ENCODE peak calls at places on chromosomes 6 and 20, in five cellular contexts. N is HepG2, A is GM12878, J is SK-N-SH, W is K562. O is an unnamed sample.

GRCh38 chr6:11491998-11492397 is 45.6 kb upstream of the TMEM170B start:
- DNase-seq in N (no peak), A (no peak), J (no peak), W (no peak), O (no peak)

GRCh38 chr6:67653561-67653960 is 981.5 kb upstream of the ADGRB3 start:
- DNase-seq in N (no peak), A (no peak), J (no peak), W (no peak), O (no peak)

GRCh38 chr6:125945378-125946141 is 11.0 kb upstream of the HINT3 start:
- DNase-seq in N (peak), A (no peak), J (no peak), W (no peak), O (no peak)

GRCh38 chr6:113317870-113318269 is 539.3 kb upstream of the MARCKS start:
- DNase-seq in N (no peak), A (no peak), J (no peak), W (no peak), O (no peak)

GRCh38 chr6:35602133-35602946 is 86.4 kb downstream of the FKBP5 start:
- DNase-seq in N (peak), A (no peak), J (peak), W (no peak), O (no peak)

GRCh38 chr6:162249907-162250642 is 477.5 kb downstream of the PRKN start:
- DNase-seq in N (peak), A (no peak), J (no peak), W (no peak), O (no peak)

GRCh38 chr6:18693923-18694322 is 306.8 kb downstream of the RNF144B start:
- DNase-seq in N (no peak), A (no peak), J (no peak), W (no peak), O (no peak)

GRCh38 chr6:81787313-81788068 is 35.0 kb upstream of the TENT5A start:
- DNase-seq in N (peak), A (no peak), J (no peak), W (no peak), O (no peak)

GRCh38 chr20:20694591-20694990 is 17.9 kb downstream of the RALGAPA2 start:
- DNase-seq in N (no peak), A (no peak), J (no peak), W (no peak), O (no peak)

GRCh38 chr6:148306287-148306686 is 36.4 kb upstream of the SASH1 start:
- DNase-seq in N (no peak), A (no peak), J (no peak), W (no peak), O (no peak)

GRCh38 chr6:161169060-161169459 is 104.8 kb downstream of the AGPAT4 start:
- DNase-seq in N (no peak), A (no peak), J (no peak), W (no peak), O (no peak)

GRCh38 chr6:107115695-107116327 is 496 bp upstream of the BEND3 start:
- DNase-seq in N (peak), A (no peak), J (peak), W (peak), O (peak)

GRCh38 chr20:23583526-23583925 is 15.2 kb upstream of the CST9L start:
- DNase-seq in N (no peak), A (no peak), J (no peak), W (no peak), O (no peak)

GRCh38 chr6:135887069-135887468 is 35.6 kb downstream of the PDE7B start:
- DNase-seq in N (peak), A (no peak), J (no peak), W (no peak), O (no peak)

GRCh38 chr6:27146706-27147507 is 100.6 kb upstream of the PRSS16 start:
- DNase-seq in N (peak), A (peak), J (peak), W (peak), O (peak)

GRCh38 chr6:55958790-55959189 is 83.4 kb upstream of the BMP5 start:
- DNase-seq in N (no peak), A (no peak), J (peak), W (no peak), O (no peak)

GRCh38 chr20:63498950-63499332 is at the start of gene EEF1A2:
- DNase-seq in N (no peak), A (no peak), J (peak), W (peak), O (peak)

GRCh38 chr6:134447423-134447822 is 129.5 kb upstream of the SGK1 start:
- DNase-seq in N (no peak), A (no peak), J (no peak), W (no peak), O (no peak)

GRCh38 chr6:7235712-7236311 is 77.2 kb downstream of the SSR1 start:
- DNase-seq in N (no peak), A (no peak), J (no peak), W (no peak), O (no peak)

GRCh38 chr20:63330940-63331339 is 30.2 kb downstream of the CHRNA4 start:
- DNase-seq in N (no peak), A (no peak), J (no peak), W (no peak), O (no peak)

GRCh38 chr6:47788498-47788884 is 6.7 kb downstream of the OPN5 start:
- DNase-seq in N (no peak), A (no peak), J (no peak), W (no peak), O (no peak)

GRCh38 chr20:21607971-21608735 is 94.3 kb upstream of the NKX2-2 start:
- DNase-seq in N (no peak), A (no peak), J (peak), W (no peak), O (no peak)

GRCh38 chr6:129536271-129536670 is 173.7 kb downstream of the ARHGAP18 start:
- DNase-seq in N (no peak), A (no peak), J (no peak), W (no peak), O (no peak)

GRCh38 chr6:12545837-12546658 is 170.5 kb upstream of the PHACTR1 start:
- DNase-seq in N (no peak), A (no peak), J (no peak), W (no peak), O (no peak)

GRCh38 chr20:50913976-50914375 is 17.3 kb downstream of the ADNP start:
- DNase-seq in N (no peak), A (no peak), J (no peak), W (peak), O (no peak)

DNA sequence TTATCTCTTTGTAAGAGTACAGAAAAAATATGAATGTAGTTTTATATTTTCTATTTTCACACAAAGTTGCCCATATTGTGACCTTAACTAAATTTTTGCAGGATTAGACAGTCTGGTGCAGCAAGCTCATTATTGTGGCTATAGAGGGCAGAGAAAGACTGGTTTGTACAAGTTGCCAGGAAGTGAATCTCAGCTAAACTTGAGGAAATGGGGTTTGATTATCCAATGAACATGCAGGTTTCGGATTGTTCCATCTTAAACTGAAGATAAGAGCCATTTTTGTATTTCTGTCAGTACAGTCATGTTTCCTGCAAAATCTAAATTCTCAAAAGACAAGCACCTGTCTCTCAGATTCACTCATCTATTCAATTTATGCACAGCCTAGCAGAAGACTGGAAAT is 390.9 kb downstream of the MMUT start:
- DNase-seq in N (no peak), A (no peak), J (no peak), W (no peak), O (no peak)
- TF ChIP-seq FOXM1 in N (no peak), A (no peak), J (no peak), W (no peak), O (no peak)

DNA sequence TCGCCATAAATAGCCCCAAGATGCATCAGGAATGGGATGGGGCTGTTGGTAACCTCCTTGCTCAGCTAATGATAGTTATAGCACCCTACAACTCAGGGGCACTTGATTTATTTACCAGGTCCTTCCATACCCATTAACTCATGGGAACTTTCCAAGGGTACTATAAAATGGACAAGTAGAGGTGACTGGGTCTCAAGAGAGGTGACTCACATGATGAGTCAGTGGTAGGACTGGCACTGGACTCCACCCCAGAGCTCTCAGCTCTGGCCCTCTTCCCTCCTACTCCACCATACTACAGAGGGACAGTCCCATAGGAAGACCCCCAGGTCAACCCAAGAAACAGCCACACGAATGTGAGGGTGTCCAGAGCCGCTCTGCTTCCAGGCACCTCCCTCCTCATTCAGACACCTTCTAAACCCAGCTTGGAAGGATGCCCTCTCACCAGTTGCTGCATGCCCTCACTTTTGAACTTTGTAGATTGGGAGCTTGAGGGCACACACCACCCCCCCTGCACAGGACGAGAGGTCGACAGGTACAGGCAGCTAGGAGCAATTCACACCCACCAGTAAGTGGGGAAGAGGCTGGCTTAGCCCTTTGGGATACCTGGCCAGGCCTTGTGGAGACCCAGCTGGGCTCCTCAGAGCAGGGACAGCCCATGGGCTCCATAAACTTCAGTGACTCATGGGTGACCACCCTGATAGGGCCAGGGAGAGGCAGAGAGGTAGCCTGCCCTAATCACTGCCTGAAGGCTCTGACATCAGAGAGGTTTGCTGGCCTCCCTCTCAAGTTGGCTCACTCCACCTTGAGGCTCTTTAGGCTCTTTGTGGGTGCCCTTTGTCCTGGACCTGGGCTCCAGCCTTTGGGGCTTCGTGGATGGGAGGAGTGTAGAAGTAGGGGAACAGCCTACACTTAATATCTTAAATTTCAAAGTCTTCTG is 81.6 kb upstream of the MLN start:
- DNase-seq in N (no peak), A (no peak), J (no peak), W (no peak), O (no peak)
- TF ChIP-seq FOXM1 in N (no peak), A (no peak), J (no peak), W (no peak), O (no peak)

GRCh38 chr6:157107915-157108651 is 215.2 kb downstream of the TMEM242 start:
- DNase-seq in N (no peak), A (no peak), J (peak), W (peak), O (peak)
- TF ChIP-seq FOXM1 in N (no peak), A (no peak), J (no peak), W (no peak), O (peak)

DNA sequence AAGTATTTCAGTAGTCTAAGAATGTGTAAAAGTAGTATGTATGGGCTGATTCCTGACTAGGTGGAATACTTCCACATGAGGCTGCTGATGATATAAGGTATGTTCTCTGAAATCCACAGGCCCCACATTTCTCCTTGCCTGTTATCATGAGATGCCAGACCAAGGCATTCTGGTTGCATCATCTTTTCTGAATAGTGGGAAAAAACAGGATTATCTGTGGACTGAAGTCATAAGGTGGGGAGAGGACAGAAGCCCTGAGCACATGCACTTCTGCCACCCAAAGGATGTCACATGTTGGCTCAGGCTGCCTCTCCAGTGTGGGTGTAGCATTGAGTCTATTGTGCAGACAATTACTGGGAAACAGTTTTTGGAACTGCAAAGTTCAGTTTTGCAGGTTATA is 184.5 kb upstream of the RAB32 start:
- DNase-seq in N (no peak), A (no peak), J (no peak), W (no peak), O (no peak)
- TF ChIP-seq FOXM1 in N (no peak), A (no peak), J (no peak), W (no peak), O (no peak)

GRCh38 chr6:169961772-169962561 is 210.5 kb downstream of the ERMARD start:
- DNase-seq in N (no peak), A (no peak), J (peak), W (no peak), O (no peak)
- TF ChIP-seq FOXM1 in N (no peak), A (no peak), J (no peak), W (no peak), O (no peak)

GRCh38 chr20:47765715-47766594 is 19.3 kb downstream of the SULF2 start:
- DNase-seq in N (no peak), A (no peak), J (no peak), W (no peak), O (no peak)

GRCh38 chr20:47773381-47773786 is 11.9 kb downstream of the SULF2 start:
- DNase-seq in N (no peak), A (no peak), J (no peak), W (no peak), O (no peak)

GRCh38 chr20:47770931-47771330 is 14.3 kb downstream of the SULF2 start:
- DNase-seq in N (no peak), A (no peak), J (no peak), W (no peak), O (no peak)

GRCh38 chr20:47764154-47764734 is 21.0 kb downstream of the SULF2 start:
- DNase-seq in N (no peak), A (no peak), J (peak), W (peak), O (peak)

GRCh38 chr20:47768016-47768953 is 17.0 kb downstream of the SULF2 start:
- DNase-seq in N (no peak), A (no peak), J (no peak), W (no peak), O (no peak)
- TF ChIP-seq FOXM1 in N (no peak), A (no peak), J (no peak), W (no peak), O (no peak)

DNA sequence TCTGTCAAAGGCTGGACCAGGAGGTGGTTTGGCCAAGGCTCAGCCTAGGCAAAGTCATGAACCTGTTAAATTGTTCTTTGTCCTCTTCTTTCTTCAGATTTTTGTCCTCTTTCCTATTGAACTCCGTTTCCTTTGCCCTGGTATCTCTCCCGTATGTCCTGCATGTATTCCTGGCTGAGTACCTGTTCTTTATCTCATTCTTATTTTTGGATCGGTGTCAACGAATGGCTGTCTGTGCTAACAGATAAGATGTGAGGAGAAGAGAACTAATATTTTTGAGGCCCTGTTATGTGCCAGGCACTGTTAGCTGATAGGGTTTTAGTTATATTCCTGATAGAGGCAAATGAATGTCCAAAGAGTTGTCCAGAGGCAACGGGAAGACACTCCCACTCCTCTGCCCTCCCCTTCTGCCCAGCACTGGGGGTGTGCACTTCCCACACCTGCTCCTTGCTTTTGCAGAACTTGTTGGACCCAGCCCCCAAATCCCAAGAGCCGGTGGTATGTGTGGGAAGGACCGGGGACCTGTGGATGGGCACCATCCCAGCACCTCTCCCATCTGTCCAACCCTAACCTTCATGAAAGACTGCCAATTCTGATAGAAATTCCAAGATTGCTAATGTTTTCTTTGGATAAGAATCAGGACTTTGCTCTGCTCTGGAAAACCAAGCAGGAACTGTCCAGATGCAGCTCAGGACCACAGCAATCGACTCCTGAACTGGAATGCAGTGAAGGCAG is 20.6 kb downstream of the MMP24OS start:
- DNase-seq in N (no peak), A (no peak), J (no peak), W (no peak), O (no peak)
- TF ChIP-seq FOXM1 in N (no peak), A (no peak), J (no peak), W (no peak), O (no peak)

GRCh38 chr20:10986586-10986985 is 312.8 kb upstream of the JAG1 start:
- DNase-seq in N (no peak), A (no peak), J (no peak), W (no peak), O (no peak)

GRCh38 chr20:10985536-10985935 is 311.7 kb upstream of the JAG1 start:
- DNase-seq in N (no peak), A (no peak), J (no peak), W (no peak), O (no peak)

GRCh38 chr20:10984899-10985298 is 311.1 kb upstream of the JAG1 start:
- DNase-seq in N (no peak), A (no peak), J (no peak), W (no peak), O (no peak)

GRCh38 chr20:10984294-10984693 is 310.5 kb upstream of the JAG1 start:
- DNase-seq in N (no peak), A (no peak), J (no peak), W (no peak), O (no peak)

DNA sequence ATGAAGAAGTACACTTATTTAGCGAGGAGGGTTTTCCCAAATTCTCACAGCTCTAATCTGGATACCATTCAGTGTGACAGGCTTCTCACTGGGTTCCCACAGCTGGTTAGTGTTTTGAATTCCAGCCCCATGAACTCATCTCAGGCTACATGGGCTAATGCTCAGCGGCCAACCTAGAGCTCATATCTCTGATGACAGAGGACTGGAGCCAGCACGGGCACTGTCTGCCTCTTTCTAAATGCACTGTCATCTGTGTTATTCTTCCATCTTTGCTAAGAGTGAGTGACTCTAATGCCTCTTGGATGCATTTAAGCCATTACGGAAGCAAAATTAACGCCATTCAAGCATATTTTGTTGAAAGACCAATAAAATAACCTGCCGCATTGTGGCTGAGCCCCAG is 308.9 kb upstream of the JAG1 start:
- DNase-seq in N (peak), A (no peak), J (no peak), W (no peak), O (no peak)
- TF ChIP-seq FOXM1 in N (no peak), A (no peak), J (no peak), W (no peak), O (no peak)

O was measured in HEK293T.